ENCODE peak calls at places on chromosomes 2 and 18, in six cellular contexts. T is endodermal cell, O is spleen, D is psoas muscle, Y is testis, K is cardiac muscle cell. A is an unnamed sample.

GRCh38 chr2:29367986-29368677 is 252.9 kb downstream of the CLIP4 start:
- DNase-seq in D (no peak), T (no peak), O (no peak), Y (no peak), K (no peak), A (no peak)

GRCh38 chr18:59715966-59716369 is 18.7 kb upstream of the CCBE1 start:
- DNase-seq in D (no peak), K (no peak), O (no peak), Y (no peak), T (no peak), A (peak; percentile 75)

GRCh38 chr18:69974365-69974764 is 26.7 kb upstream of the CD226 start:
- DNase-seq in T (no peak), O (no peak), Y (no peak), K (no peak), D (no peak), A (no peak)

GRCh38 chr2:3451926-3452671 is 67.2 kb downstream of the ADI1 start:
- DNase-seq in Y (no peak), D (no peak), O (no peak), T (peak; percentile 59), K (no peak), A (no peak)

GRCh38 chr2:64318476-64318748 is 135.6 kb upstream of the LGALSL start:
- DNase-seq in Y (no peak), T (no peak), O (no peak), K (no peak), D (no peak), A (no peak)

GRCh38 chr2:219384083-219384713 is 3.5 kb downstream of the DNPEP start:
- DNase-seq in Y (no peak), O (no peak), T (peak; percentile 73), K (no peak), D (no peak), A (no peak)

GRCh38 chr2:54724560-54725342 is 1.3 kb downstream of the EML6 start:
- DNase-seq in O (peak; percentile 89), D (peak; percentile 32), K (peak; percentile 74), T (peak; percentile 78), Y (no peak), A (peak; percentile 25)

GRCh38 chr2:231936491-231936890 is 10.3 kb upstream of the NPPC start:
- DNase-seq in D (no peak), T (no peak), Y (no peak), O (no peak), K (no peak), A (no peak)

GRCh38 chr2:14634885-14635871 is 2.7 kb downstream of the LRATD1 start:
- DNase-seq in Y (peak; percentile 86), K (peak; percentile 75), D (peak; percentile 62), T (peak; percentile 92), O (peak; percentile 73), A (peak; percentile 82)

GRCh38 chr2:19569300-19569791 is 210.9 kb upstream of the OSR1 start:
- DNase-seq in T (peak; percentile 64), Y (no peak), K (no peak), D (no peak), O (no peak), A (no peak)

GRCh38 chr2:196703660-196704209 is 64.2 kb downstream of the CCDC150 start:
- DNase-seq in O (no peak), K (no peak), D (no peak), Y (no peak), T (no peak), A (no peak)

GRCh38 chr2:134167015-134167414 is 86.9 kb upstream of the MGAT5 start:
- DNase-seq in T (no peak), K (no peak), D (no peak), O (no peak), Y (no peak), A (peak; percentile 49)

GRCh38 chr18:24421831-24422230 is 4.6 kb upstream of the IMPACT start:
- DNase-seq in K (no peak), T (no peak), O (no peak), D (no peak), Y (no peak), A (no peak)

GRCh38 chr2:224241812-224242211 is 160.1 kb downstream of the FAM124B start:
- DNase-seq in O (no peak), T (no peak), D (no peak), K (no peak), Y (no peak), A (no peak)

GRCh38 chr2:174577967-174578589 is 19.5 kb downstream of the WIPF1 start:
- DNase-seq in D (no peak), T (no peak), Y (no peak), O (no peak), K (peak; percentile 25), A (peak; percentile 9)

GRCh38 chr2:241853651-241854341 is 4.9 kb downstream of the PDCD1 start:
- DNase-seq in T (no peak), O (peak; percentile 70), K (no peak), D (peak; percentile 18), Y (no peak), A (no peak)

GRCh38 chr2:7701807-7702206 is 784.6 kb downstream of the RNF144A start:
- DNase-seq in Y (no peak), D (no peak), T (no peak), K (no peak), O (no peak), A (no peak)

GRCh38 chr2:150167711-150168110 is 319.8 kb downstream of the RND3 start:
- DNase-seq in K (no peak), T (no peak), Y (no peak), O (no peak), D (no peak), A (peak; percentile 55)

GRCh38 chr2:66478311-66478710 is 43.4 kb downstream of the MEIS1 start:
- DNase-seq in O (no peak), D (no peak), Y (no peak), T (no peak), K (no peak), A (no peak)

GRCh38 chr2:67130526-67131309 is 266.4 kb upstream of the ETAA1 start:
- DNase-seq in D (no peak), T (no peak), O (no peak), Y (no peak), K (no peak), A (no peak)

GRCh38 chr2:241858206-241859016 is at the start of gene PDCD1:
- DNase-seq in O (peak; percentile 86), D (peak; percentile 29), Y (peak; percentile 47), K (peak; percentile 24), T (peak; percentile 75), A (no peak)

GRCh38 chr18:69725855-69726508 is 221.7 kb downstream of the CD226 start:
- DNase-seq in K (no peak), Y (no peak), T (no peak), D (no peak), O (no peak), A (no peak)

GRCh38 chr2:36561223-36561944 is 36.6 kb downstream of the FEZ2 start:
- DNase-seq in O (no peak), D (no peak), T (no peak), Y (no peak), K (no peak), A (peak; percentile 83)

GRCh38 chr2:13474538-13474937 is 757.8 kb downstream of the TRIB2 start:
- DNase-seq in D (no peak), Y (no peak), O (no peak), K (no peak), T (no peak), A (no peak)

GRCh38 chr18:67265464-67266245 is 250.9 kb downstream of the DSEL start:
- DNase-seq in T (no peak), D (no peak), Y (no peak), O (no peak), K (no peak), A (peak; percentile 20)

GRCh38 chr2:127778850-127779249 is 32.1 kb downstream of the WDR33 start:
- DNase-seq in O (no peak), D (no peak), K (no peak), T (no peak), Y (no peak), A (no peak)
- H3K27ac ChIP-seq in O (no peak overlapping the region), D (no peak overlapping the region), K (no peak overlapping the region), T (no peak overlapping the region), Y (no peak overlapping the region), A (no peak overlapping the region)

GRCh38 chr2:77521931-77522470 is at the start of gene LRRTM4:
- DNase-seq in Y (no peak), T (peak; percentile 69), K (peak; percentile 88), D (no peak), O (no peak), A (no peak)
- TF ChIP-seq CTCF in Y (no peak), T (peak; percentile 55), K (no peak), D (no peak), O (no peak), A (no peak)

DNA sequence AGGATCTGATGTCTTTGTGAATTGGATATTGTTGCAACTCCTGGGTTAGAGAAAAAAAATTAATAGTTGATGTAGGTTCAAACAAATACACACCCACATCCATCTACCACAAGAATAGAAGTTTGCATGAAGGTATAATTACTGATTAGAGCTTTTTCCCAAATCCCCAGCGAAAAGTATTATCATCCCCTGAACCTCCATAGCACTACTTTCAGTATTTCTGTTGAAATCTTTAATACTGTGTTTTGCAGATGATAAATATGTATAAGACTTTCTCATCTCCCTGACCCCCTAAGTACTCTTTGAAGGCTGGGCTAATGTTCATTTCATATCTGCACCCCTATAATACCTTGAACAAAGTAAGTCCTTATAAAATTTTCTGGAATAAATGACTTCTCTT is 6.4 kb downstream of the FN1 start:
- DNase-seq in D (no peak), Y (no peak), K (no peak), T (no peak), O (no peak), A (no peak)
- H3K27ac ChIP-seq in D (no peak overlapping the region), Y (no peak overlapping the region), K (no peak overlapping the region), T (no peak overlapping the region), O (no peak overlapping the region), A (no peak overlapping the region)

GRCh38 chr2:110852541-110853263 is 120.3 kb downstream of the ACOXL start:
- DNase-seq in K (no peak), O (no peak), T (no peak), Y (no peak), D (no peak), A (no peak)

GRCh38 chr2:110853516-110853915 is 121.1 kb downstream of the ACOXL start:
- DNase-seq in D (no peak), Y (peak; percentile 28), O (peak; percentile 80), T (peak; percentile 79), K (peak; percentile 59), A (peak; percentile 36)

GRCh38 chr2:110851531-110851930 is 119.2 kb downstream of the ACOXL start:
- DNase-seq in D (no peak), K (no peak), T (no peak), Y (no peak), O (no peak), A (no peak)

GRCh38 chr2:110852051-110852450 is 119.7 kb downstream of the ACOXL start:
- DNase-seq in O (no peak), K (no peak), Y (no peak), D (no peak), T (no peak), A (no peak)

DNA sequence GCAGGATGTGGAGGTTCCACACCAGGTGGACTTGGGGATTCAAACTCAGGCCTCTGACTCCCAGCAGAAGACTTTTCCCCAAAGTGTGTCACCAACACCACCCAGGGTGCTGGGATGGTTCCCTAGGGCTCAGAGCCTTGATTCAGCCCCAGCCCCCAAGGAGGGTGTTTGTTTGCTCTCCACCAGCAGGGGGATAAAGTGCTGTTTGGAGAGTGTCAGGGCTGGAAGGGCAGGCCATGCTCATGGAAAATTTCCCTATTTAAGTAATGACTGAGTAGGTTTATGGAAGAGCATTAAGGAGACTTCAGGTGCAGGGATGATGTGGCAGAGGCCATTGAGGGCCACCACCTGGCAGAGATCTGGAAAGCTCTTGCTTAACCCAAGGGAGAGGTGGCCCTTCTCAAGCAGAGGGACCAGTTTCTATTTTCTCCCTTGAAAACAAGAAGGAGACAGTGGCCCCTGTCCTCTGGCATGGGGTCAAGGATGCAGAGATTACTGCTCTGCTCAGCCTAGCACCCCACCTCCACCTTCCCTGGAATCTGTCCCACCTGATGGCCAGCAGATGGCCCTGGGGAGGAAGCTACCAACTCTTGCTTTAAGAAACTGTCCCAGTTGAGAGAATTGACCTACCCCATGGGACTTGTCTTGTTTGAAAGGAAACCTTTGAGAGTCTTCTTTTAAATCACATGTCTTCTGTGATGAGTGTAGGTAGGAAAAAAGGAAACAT is 122.1 kb downstream of the ACOXL start:
- DNase-seq in O (no peak), T (peak; percentile 76), D (no peak), Y (no peak), K (peak; percentile 16), A (peak; percentile 15)
- TF ChIP-seq CTCF in O (no peak), T (peak; percentile 61), D (no peak), Y (no peak), K (peak; percentile 38), A (no peak)